ENCODE peak calls at places on chromosomes 11 and 22, in five cellular contexts. I is A549, P is HepG2, R is H1, M is K562. Z is an unnamed sample.

GRCh38 chr22:41480397-41480735 is 11.4 kb downstream of the ACO2 start:
- DNase-seq in I (no peak), P (no peak), R (no peak), M (no peak), Z (no peak)

GRCh38 chr11:7537260-7537659 is 23.5 kb downstream of the PPFIBP2 start:
- DNase-seq in I (no peak), P (no peak), R (no peak), M (no peak), Z (no peak)

GRCh38 chr11:116258821-116259220 is 514.0 kb downstream of the BUD13 start:
- DNase-seq in I (no peak), P (no peak), R (no peak), M (no peak), Z (no peak)

GRCh38 chr11:125070699-125071254 is 7.7 kb downstream of the SLC37A2 start:
- DNase-seq in I (no peak), P (peak), R (no peak), M (peak), Z (peak)

GRCh38 chr11:61327669-61328071 is 5.2 kb downstream of the DDB1 start:
- DNase-seq in I (no peak), P (no peak), R (no peak), M (no peak), Z (no peak)

GRCh38 chr22:42711895-42712837 is 8.5 kb downstream of the A4GALT start:
- DNase-seq in I (no peak), P (no peak), R (no peak), M (no peak), Z (no peak)

GRCh38 chr22:29031236-29031982 is 30.2 kb downstream of the C22orf31 start:
- DNase-seq in I (peak), P (peak), R (peak), M (peak), Z (peak)

GRCh38 chr11:2792376-2793250 is 92.8 kb upstream of the KCNQ1OT1 start:
- DNase-seq in I (no peak), P (no peak), R (no peak), M (no peak), Z (no peak)

GRCh38 chr22:45296628-45297297 is 12.0 kb downstream of the UPK3A start:
- DNase-seq in I (no peak), P (no peak), R (no peak), M (no peak), Z (no peak)

DNA sequence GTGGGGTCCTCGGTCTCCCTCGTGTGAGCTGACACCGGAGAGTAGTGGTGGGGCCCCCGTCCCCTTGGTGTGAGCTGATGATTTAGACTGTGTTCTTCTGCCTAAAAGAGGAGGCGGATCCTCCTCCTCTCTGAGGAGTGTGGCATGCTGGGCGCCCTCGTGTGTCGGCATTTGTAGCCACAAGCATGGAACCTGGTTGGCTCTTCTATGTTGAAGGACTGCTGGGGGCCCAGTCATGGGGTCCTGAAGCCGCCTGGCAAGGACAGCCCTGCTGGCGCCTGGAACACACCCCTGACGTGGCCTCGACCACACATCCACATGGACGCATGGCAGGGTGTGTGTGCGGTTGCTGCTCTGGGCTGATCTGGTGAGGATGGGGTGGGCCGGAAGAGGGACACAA is 50.2 kb downstream of the AP2A2 start:
- DNase-seq in I (peak), P (peak), R (peak), M (peak), Z (peak)
- TF ChIP-seq JUN in I (no peak), P (no peak), R (no peak), M (no peak), Z (no peak)

DNA sequence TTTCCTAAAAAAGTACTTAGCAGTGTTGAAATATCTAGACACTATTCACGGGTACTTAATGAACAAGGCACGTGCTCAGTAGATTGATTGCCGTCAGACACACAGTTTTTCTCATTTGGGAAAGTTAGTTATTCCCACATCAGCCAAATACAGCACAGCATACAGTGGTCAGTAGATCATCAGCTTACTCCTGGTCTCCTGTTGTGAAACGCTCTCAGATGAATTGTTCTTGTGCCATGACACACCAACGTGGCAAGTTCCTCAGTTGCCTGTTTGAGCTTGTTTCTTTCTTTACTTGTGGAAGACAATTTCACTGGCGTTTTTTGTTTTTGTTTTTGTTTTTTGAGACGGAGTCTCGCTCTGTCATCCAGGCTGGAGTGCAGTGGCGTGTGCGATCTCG is 8.6 kb downstream of the TAB1 start:
- DNase-seq in I (no peak), P (no peak), R (no peak), M (no peak), Z (no peak)
- H3K4me3 ChIP-seq in I (no peak), P (no peak), R (no peak), M (no peak), Z (no peak)

GRCh38 chr11:134596404-134596803 is 184.4 kb upstream of the B3GAT1 start:
- DNase-seq in I (no peak), P (no peak), R (no peak), M (no peak), Z (no peak)
- TF ChIP-seq JUN in I (no peak), P (no peak), R (no peak), M (no peak), Z (no peak)

GRCh38 chr22:25747245-25747944 is 5.4 kb downstream of the MYO18B start:
- DNase-seq in I (peak), P (peak), R (no peak), M (peak), Z (peak)

GRCh38 chr22:25746012-25746373 is 4.0 kb downstream of the MYO18B start:
- DNase-seq in I (no peak), P (no peak), R (no peak), M (no peak), Z (peak)

GRCh38 chr22:25742918-25743708 is 1.1 kb downstream of the MYO18B start:
- DNase-seq in I (no peak), P (no peak), R (no peak), M (peak), Z (no peak)

GRCh38 chr22:25745341-25746011 is 3.5 kb downstream of the MYO18B start:
- DNase-seq in I (no peak), P (no peak), R (no peak), M (no peak), Z (no peak)

GRCh38 chr22:25744694-25745093 is 2.7 kb downstream of the MYO18B start:
- DNase-seq in I (no peak), P (no peak), R (no peak), M (no peak), Z (no peak)
- H3K4me3 ChIP-seq in I (no peak), P (no peak), R (no peak), M (no peak), Z (no peak)

GRCh38 chr11:65578134-65578533 is 2.3 kb downstream of the EHBP1L1 start:
- DNase-seq in I (no peak), P (no peak), R (no peak), M (no peak), Z (no peak)

GRCh38 chr11:65576867-65577755 is 1.3 kb downstream of the EHBP1L1 start:
- DNase-seq in I (peak), P (peak), R (no peak), M (no peak), Z (peak)

GRCh38 chr11:65576232-65576866 is 496 bp downstream of the EHBP1L1 start:
- DNase-seq in I (no peak), P (no peak), R (no peak), M (peak), Z (no peak)

GRCh38 chr11:65578667-65579066 is 2.8 kb downstream of the EHBP1L1 start:
- DNase-seq in I (no peak), P (no peak), R (no peak), M (no peak), Z (no peak)

GRCh38 chr11:65577756-65578109 is 1.9 kb downstream of the EHBP1L1 start:
- DNase-seq in I (no peak), P (no peak), R (no peak), M (no peak), Z (no peak)
- TF ChIP-seq JUN in I (no peak), P (no peak), R (no peak), M (no peak), Z (no peak)

GRCh38 chr11:121721448-121721847 is 268.7 kb upstream of the SORL1-AS1 start:
- DNase-seq in I (no peak), P (no peak), R (no peak), M (no peak), Z (no peak)
- H3K4me3 ChIP-seq in I (no peak), P (no peak), R (no peak), M (no peak), Z (no peak)

DNA sequence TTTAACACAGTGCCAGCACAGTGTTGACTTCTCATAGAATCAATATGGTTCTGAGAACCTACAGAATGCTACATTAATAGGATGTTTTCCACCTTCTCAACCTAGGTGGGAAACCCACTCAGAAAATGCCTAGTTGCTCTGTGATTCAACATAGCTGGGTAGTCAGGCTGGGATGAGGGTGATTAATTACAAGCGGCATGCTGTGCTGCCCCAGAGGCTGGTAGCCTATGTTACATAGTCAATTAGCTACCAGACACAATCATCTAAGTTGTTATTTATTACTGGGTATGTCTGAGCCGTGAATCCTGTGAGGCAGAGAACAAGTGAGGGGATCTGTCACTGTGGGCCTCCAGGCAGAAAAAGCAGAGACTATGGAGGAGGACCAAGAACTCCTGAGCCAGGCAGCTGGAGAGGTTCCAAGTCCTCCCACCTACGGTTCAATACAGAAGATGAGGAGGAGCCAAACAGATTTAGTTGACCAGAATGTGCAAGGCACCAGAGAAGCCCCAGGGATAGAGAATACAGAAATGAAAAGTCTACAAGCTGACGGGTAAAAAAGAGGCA is 186.6 kb upstream of the BDNF start:
- DNase-seq in I (no peak), P (no peak), R (no peak), M (no peak), Z (no peak)
- TF ChIP-seq JUN in I (no peak), P (no peak), R (no peak), M (no peak), Z (no peak)